ENCODE peak calls at places on chromosomes 11 and 22, in eight cellular contexts. V is endothelial cell, Z is tibial nerve, U is neural progenitor cell, B is HCT116, N is tibial artery, P is astrocyte of the spinal cord, S is HFF-Myc. E is an unnamed sample.

GRCh38 chr11:26867286-26867685 is 126.6 kb upstream of the FIBIN start:
- DNase-seq in P (no peak), B (no peak), U (no peak), N (no peak), S (no peak), Z (no peak), V (no peak), E (no peak)

GRCh38 chr11:62575156-62575555 is 1.5 kb upstream of the EEF1G start:
- DNase-seq in N (peak), U (no peak), Z (no peak), S (no peak), P (no peak), B (no peak), V (no peak), E (no peak)

GRCh38 chr22:27344546-27344945 is 457.0 kb downstream of the MN1 start:
- DNase-seq in N (no peak), Z (no peak), P (no peak), V (no peak), S (no peak), U (no peak), B (no peak), E (no peak)

GRCh38 chr11:43988040-43988793 is 45.8 kb downstream of the C11orf96 start:
- DNase-seq in S (no peak), U (no peak), B (no peak), Z (no peak), V (no peak), N (peak), P (peak), E (no peak)

GRCh38 chr11:64313491-64314145 is 3.7 kb downstream of the TRMT112 start:
- DNase-seq in P (no peak), S (no peak), B (no peak), Z (no peak), N (peak), U (no peak), V (no peak), E (no peak)

GRCh38 chr11:127651175-127651887 is 650.8 kb upstream of the KIRREL3 start:
- DNase-seq in U (no peak), B (no peak), N (no peak), S (peak), V (no peak), P (peak), Z (no peak), E (no peak)

GRCh38 chr22:46108564-46109473 is 41.5 kb upstream of the PPARA start:
- DNase-seq in Z (no peak), B (no peak), U (peak), P (no peak), N (peak), V (no peak), S (no peak), E (no peak)

GRCh38 chr22:43743131-43743530 is 69.0 kb downstream of the EFCAB6 start:
- DNase-seq in U (peak), V (peak), Z (no peak), P (no peak), S (no peak), B (no peak), N (no peak), E (no peak)

GRCh38 chr11:11010624-11011127 is 152.8 kb upstream of the ZBED5 start:
- DNase-seq in Z (no peak), P (peak), S (no peak), N (peak), U (peak), V (peak), B (peak), E (no peak)

GRCh38 chr11:103920933-103921332 is 115.5 kb upstream of the DDI1 start:
- DNase-seq in N (no peak), V (no peak), P (no peak), S (no peak), Z (no peak), B (no peak), U (no peak), E (no peak)
- TF ChIP-seq CTCF in N (no peak), V (no peak), P (no peak), S (no peak), Z (no peak), B (no peak), U (peak), E (no peak)

GRCh38 chr11:7278314-7278917 is 26.7 kb downstream of the SYT9 start:
- DNase-seq in B (peak), N (no peak), V (peak), Z (no peak), U (peak), P (peak), S (peak), E (no peak)

GRCh38 chr11:7281083-7281482 is 29.4 kb downstream of the SYT9 start:
- DNase-seq in U (no peak), B (no peak), N (no peak), S (no peak), Z (no peak), P (no peak), V (no peak), E (no peak)

GRCh38 chr11:7275133-7275532 is 23.4 kb downstream of the SYT9 start:
- DNase-seq in Z (no peak), B (no peak), P (no peak), S (no peak), V (no peak), U (peak), N (no peak), E (no peak)

DNA sequence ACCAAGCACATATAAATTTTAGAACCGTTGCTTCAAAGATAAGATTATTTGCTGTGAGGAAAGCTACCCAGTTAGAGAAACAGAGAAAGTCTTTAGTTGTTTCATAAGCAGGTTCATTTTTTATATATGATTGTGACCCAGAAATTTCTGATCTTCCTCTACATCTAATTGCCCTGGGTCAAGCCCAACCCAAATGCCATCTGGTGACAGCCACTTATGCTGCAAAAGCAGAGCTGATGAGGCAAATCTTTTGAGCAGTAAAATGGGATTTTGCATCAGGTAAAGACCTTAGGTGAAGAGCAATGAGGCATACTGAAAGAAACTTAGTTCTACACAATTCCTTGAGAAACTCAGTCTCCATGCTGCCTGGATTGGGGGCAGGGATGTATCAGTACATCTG is 28.0 kb downstream of the SYT9 start:
- DNase-seq in S (no peak), V (no peak), U (no peak), B (no peak), Z (no peak), P (no peak), N (no peak), E (no peak)
- TF ChIP-seq CTCF in S (no peak), V (no peak), U (no peak), B (no peak), Z (no peak), P (no peak), N (no peak), E (no peak)

DNA sequence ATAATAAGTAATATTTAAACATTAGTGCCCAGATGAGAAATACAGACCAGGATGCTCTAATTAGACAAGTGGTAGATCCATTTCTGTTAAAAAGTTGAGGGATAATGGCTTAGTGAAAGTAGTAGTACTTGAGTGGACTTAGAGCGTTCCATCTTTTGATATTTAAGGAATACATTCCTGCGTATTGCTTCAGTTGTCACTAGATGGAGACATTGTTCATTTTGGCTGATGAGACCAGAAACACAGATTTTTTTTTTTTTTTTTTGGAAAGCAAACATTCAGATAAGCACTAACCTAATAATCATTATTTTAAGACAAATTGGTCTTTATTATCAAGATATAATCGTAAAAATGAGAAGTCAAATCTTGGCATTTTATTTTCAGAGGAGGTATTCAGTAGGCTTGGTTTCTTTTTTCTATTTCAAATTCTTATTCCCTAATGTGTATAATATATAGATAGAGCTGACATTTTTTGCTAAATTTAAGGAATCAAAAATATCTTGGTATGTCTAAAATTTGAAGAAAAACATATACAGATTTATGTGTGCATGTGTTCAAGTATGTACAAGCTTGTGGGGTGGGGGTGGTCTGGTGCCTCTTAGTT is 92.9 kb downstream of the DYNC2H1 start:
- DNase-seq in V (no peak), U (peak), S (no peak), B (peak), N (no peak), P (peak), Z (no peak), E (no peak)
- TF ChIP-seq CTCF in V (peak), U (peak), S (peak), B (peak), N (peak), P (peak), Z (no peak), E (peak)

DNA sequence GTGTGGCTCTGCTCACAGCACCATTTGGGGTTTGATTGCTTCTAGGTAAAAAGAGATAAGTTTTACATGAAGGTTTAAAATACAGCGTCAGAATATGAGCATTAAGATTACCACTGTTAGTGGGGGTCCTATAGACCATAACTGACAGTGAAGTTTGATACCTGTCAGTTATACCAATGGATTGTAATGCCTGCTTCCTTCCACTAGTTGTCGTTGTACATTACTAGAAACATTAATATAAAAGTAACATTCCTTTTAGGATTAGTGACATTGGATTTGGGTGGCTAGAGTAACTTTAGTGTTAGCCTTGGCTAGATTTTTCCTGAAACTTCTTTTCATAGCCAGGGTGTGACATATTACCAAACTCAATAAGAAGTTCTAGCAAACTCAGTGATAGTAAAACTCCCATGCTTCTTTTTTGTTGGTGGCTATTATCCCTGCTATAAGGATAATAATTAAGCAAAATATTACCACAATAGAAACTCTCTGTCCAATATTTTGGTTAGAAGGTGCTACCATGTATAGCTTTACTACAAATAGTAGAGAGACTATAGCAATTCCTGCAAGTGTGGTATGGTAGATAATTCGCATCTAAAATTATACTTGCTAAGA is 57.1 kb downstream of the FAM181B start:
- DNase-seq in B (no peak), N (no peak), V (no peak), P (no peak), S (no peak), U (no peak), Z (no peak), E (no peak)
- TF ChIP-seq CTCF in B (peak), N (peak), V (peak), P (peak), S (peak), U (peak), Z (no peak), E (peak)

GRCh38 chr11:17887779-17888178 is 125.1 kb downstream of the SERGEF start:
- DNase-seq in B (no peak), U (peak), V (no peak), S (no peak), P (no peak), N (no peak), Z (no peak), E (peak)

GRCh38 chr11:17892409-17892808 is 120.4 kb downstream of the SERGEF start:
- DNase-seq in B (no peak), S (no peak), N (no peak), U (no peak), V (no peak), Z (no peak), P (no peak), E (no peak)

GRCh38 chr11:17894929-17895658 is 117.8 kb downstream of the SERGEF start:
- DNase-seq in U (no peak), V (no peak), Z (no peak), P (no peak), S (peak), N (no peak), B (no peak), E (no peak)

DNA sequence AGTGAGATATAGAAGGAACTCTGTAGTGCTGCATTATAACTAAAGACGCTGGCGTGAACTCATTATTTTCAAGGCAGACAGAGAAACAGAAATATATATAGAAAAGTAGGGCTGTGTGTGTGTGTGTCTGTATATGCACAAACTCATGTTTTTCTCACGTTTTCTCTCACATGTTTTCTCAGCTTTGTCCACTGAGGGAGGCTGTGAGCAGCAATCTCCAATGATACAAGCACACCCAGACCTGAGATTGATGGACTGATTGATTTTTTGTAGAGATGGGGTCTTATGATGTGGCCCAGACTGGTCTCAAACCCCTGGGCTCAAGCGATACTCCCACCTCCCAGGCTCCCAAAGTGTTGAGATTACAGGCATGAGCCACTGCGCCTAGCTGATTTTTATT is 122.5 kb downstream of the SERGEF start:
- DNase-seq in P (no peak), Z (no peak), V (no peak), N (no peak), B (no peak), U (no peak), S (no peak), E (no peak)
- TF ChIP-seq CTCF in P (peak), Z (no peak), V (no peak), N (no peak), B (no peak), U (peak), S (peak), E (peak)

DNA sequence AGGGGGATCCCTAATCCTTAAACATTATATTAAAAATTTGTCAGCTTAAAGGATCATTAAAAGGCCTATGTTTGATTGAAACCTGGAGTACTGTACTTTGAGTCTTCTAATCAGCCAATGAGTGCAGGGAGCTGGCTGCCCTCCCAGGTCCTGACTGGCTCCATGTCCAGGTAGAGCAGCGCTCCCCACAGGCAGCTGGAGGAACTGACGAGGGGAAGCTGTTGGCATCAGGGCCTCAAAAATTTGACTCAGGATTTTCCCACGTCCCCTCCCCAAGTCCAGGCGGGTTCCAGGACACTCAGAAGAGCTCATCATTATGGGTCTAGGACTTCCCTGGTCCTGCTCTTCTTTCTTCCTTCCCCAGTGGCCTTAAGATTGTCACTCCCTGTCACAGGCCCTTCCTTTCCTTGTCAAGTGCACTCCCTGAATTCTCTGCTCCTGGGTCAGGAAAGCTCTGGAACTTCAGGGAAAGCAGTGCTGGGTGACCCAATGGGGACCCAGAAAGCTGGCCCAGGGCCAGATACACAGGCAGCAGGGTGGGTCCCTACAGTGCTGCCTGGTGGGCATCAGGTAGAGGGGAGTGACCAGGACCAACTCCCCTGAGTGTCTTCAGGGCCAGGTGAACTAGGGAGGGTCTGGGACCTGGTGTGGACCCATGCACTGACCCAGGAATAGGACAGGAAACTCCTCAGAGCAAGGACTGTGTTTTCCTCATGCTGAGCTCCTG is 65.5 kb downstream of the GGTLC2 start:
- DNase-seq in Z (no peak), N (peak), S (no peak), B (no peak), U (peak), V (peak), P (no peak), E (no peak)
- TF ChIP-seq CTCF in Z (no peak), N (no peak), S (peak), B (peak), U (peak), V (peak), P (peak), E (peak)

GRCh38 chr11:121538054-121538453 is 85.3 kb upstream of the SORL1-AS1 start:
- DNase-seq in S (no peak), U (no peak), N (no peak), B (no peak), P (no peak), Z (no peak), V (no peak), E (no peak)

GRCh38 chr11:121535122-121535796 is 82.5 kb upstream of the SORL1-AS1 start:
- DNase-seq in S (no peak), N (no peak), P (no peak), U (no peak), V (no peak), B (no peak), Z (no peak), E (no peak)

GRCh38 chr11:121536116-121536515 is 83.3 kb upstream of the SORL1-AS1 start:
- DNase-seq in N (no peak), B (no peak), P (no peak), S (no peak), Z (no peak), U (no peak), V (no peak), E (no peak)

GRCh38 chr11:121533556-121534050 is 80.8 kb upstream of the SORL1-AS1 start:
- DNase-seq in Z (no peak), N (no peak), P (no peak), B (no peak), U (no peak), S (no peak), V (no peak), E (no peak)

GRCh38 chr11:121534131-121535093 is 81.6 kb upstream of the SORL1-AS1 start:
- DNase-seq in V (no peak), Z (no peak), U (no peak), S (no peak), N (no peak), B (no peak), P (peak), E (no peak)
- TF ChIP-seq CTCF in V (no peak), Z (peak), U (no peak), S (peak), N (peak), B (no peak), P (peak), E (peak)

DNA sequence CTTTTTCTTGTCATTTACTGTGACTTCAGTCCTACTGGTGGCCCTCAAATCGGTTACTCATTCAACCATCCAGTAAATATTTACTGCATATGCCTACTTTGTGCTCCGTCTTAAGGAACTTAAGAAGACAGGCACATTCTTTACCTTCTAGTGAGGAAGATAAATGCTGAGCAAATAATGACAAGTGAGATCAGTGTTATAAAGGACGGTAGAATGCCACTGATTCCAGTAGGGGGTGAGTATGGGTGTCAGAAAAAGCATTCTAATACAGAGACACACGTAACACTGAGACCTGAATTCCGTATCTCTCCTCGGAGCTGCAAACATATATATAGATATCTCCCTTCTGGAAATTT is 1.6 kb downstream of the ANKRD42 start:
- DNase-seq in B (no peak), U (no peak), P (no peak), Z (no peak), V (no peak), N (no peak), S (no peak), E (no peak)
- TF ChIP-seq CTCF in B (no peak), U (no peak), P (peak), Z (no peak), V (no peak), N (no peak), S (no peak), E (no peak)

GRCh38 chr11:90288207-90288821 is 65.5 kb upstream of the CHORDC1 start:
- DNase-seq in N (no peak), P (peak), B (peak), S (no peak), Z (no peak), V (no peak), U (peak), E (peak)
- TF ChIP-seq CTCF in N (peak), P (peak), B (peak), S (peak), Z (peak), V (peak), U (peak), E (peak)